ENCODE peak calls at places on chromosomes 1 and 21, in eight cellular contexts. U is Caco-2, N is MCF 10A, Q is fibroblast of lung, M is neural progenitor cell, A is glutamatergic neuron, D is GM13976, W is AG04450. O is an unnamed sample.

GRCh38 chr1:222767152-222767571 is 30.2 kb downstream of the FAM177B start:
- DNase-seq in U (no peak), N (no peak), Q (no peak), M (no peak), A (no peak), D (no peak), W (no peak), O (no peak)

GRCh38 chr1:234494049-234494448 is 15.1 kb upstream of the TARBP1 start:
- DNase-seq in U (no peak), N (no peak), Q (no peak), M (no peak), A (no peak), D (no peak), W (no peak), O (no peak)

GRCh38 chr21:25831300-25831699 is 96.5 kb downstream of the GABPA start:
- DNase-seq in U (no peak), N (no peak), Q (no peak), M (no peak), A (no peak), D (no peak), W (no peak), O (no peak)

GRCh38 chr1:50424045-50424939 is 1.0 kb upstream of the DMRTA2 start:
- DNase-seq in U (no peak), N (no peak), Q (peak), M (peak), A (no peak), D (peak), W (no peak), O (no peak)

GRCh38 chr1:119626841-119627240 is 21.2 kb downstream of the ZNF697 start:
- DNase-seq in U (no peak), N (peak), Q (peak), M (no peak), A (no peak), D (no peak), W (no peak), O (no peak)

GRCh38 chr1:246724725-246725095 is 501 bp downstream of the SCCPDH start:
- DNase-seq in U (no peak), N (peak), Q (peak), M (peak), A (peak), D (peak), W (no peak), O (no peak)

GRCh38 chr21:36716836-36717235 is 17.9 kb downstream of the SIM2 start:
- DNase-seq in U (no peak), N (no peak), Q (no peak), M (no peak), A (no peak), D (no peak), W (no peak), O (no peak)

GRCh38 chr1:231683439-231684165 is 57.0 kb downstream of the DISC1 start:
- DNase-seq in U (no peak), N (no peak), Q (no peak), M (no peak), A (no peak), D (no peak), W (no peak), O (no peak)

GRCh38 chr1:209618756-209619420 is 33.3 kb downstream of the LAMB3 start:
- DNase-seq in U (no peak), N (peak), Q (no peak), M (no peak), A (no peak), D (no peak), W (no peak), O (no peak)

GRCh38 chr1:198829948-198830347 is 191.1 kb downstream of the PTPRC start:
- DNase-seq in U (no peak), N (peak), Q (peak), M (peak), A (no peak), D (no peak), W (no peak), O (no peak)

GRCh38 chr21:38952890-38953289 is 147.2 kb downstream of the ETS2 start:
- DNase-seq in U (no peak), N (no peak), Q (no peak), M (no peak), A (no peak), D (no peak), W (no peak), O (no peak)

GRCh38 chr1:156675715-156676311 is 1.4 kb downstream of the NES start:
- DNase-seq in U (no peak), N (no peak), Q (no peak), M (peak), A (peak), D (no peak), W (no peak), O (no peak)

GRCh38 chr1:199733125-199733524 is 294.4 kb upstream of the NR5A2 start:
- DNase-seq in U (no peak), N (peak), Q (no peak), M (no peak), A (no peak), D (no peak), W (no peak), O (no peak)

GRCh38 chr1:226657788-226658537 is 81.1 kb downstream of the ITPKB start:
- DNase-seq in U (no peak), N (peak), Q (no peak), M (no peak), A (no peak), D (no peak), W (no peak), O (no peak)

GRCh38 chr1:110605901-110606783 is at the start of gene KCNA2:
- DNase-seq in U (no peak), N (no peak), Q (no peak), M (peak), A (peak), D (peak), W (no peak), O (peak)

GRCh38 chr1:8061210-8061609 is 35.1 kb upstream of the ERRFI1 start:
- DNase-seq in U (peak), N (peak), Q (peak), M (no peak), A (no peak), D (no peak), W (peak), O (no peak)

GRCh38 chr1:236983818-236984217 is 20.4 kb downstream of the MT1HL1 start:
- DNase-seq in U (no peak), N (no peak), Q (no peak), M (no peak), A (no peak), D (no peak), W (no peak), O (no peak)

GRCh38 chr1:31189696-31190674 is 49.7 kb downstream of the NKAIN1 start:
- DNase-seq in U (no peak), N (no peak), Q (no peak), M (no peak), A (no peak), D (no peak), W (no peak), O (no peak)

GRCh38 chr1:14567056-14567455 is 31.4 kb upstream of the KAZN start:
- DNase-seq in U (no peak), N (peak), Q (no peak), M (peak), A (no peak), D (no peak), W (no peak), O (no peak)

GRCh38 chr21:44687671-44688070 is 5.7 kb upstream of the KRTAP12-1 start:
- DNase-seq in U (no peak), N (no peak), Q (no peak), M (no peak), A (no peak), D (no peak), W (no peak), O (no peak)

GRCh38 chr21:33372582-33372981 is 30.6 kb upstream of the IFNGR2 start:
- DNase-seq in U (no peak), N (no peak), Q (no peak), M (no peak), A (no peak), D (no peak), W (no peak), O (no peak)

GRCh38 chr1:167922611-167923074 is 8.7 kb upstream of the ADCY10 start:
- DNase-seq in U (no peak), N (peak), Q (no peak), M (no peak), A (no peak), D (no peak), W (no peak), O (no peak)

GRCh38 chr21:43023175-43023574 is 48.8 kb downstream of the PKNOX1 start:
- DNase-seq in U (no peak), N (no peak), Q (no peak), M (no peak), A (no peak), D (no peak), W (no peak), O (no peak)

GRCh38 chr1:154808909-154809262 is 61.2 kb downstream of the KCNN3 start:
- DNase-seq in U (no peak), N (no peak), Q (no peak), M (no peak), A (no peak), D (peak), W (no peak), O (no peak)
- TF ChIP-seq CTCF in U (no peak), N (no peak), Q (no peak), M (no peak), A (no peak), D (no peak), W (no peak), O (no peak)

DNA sequence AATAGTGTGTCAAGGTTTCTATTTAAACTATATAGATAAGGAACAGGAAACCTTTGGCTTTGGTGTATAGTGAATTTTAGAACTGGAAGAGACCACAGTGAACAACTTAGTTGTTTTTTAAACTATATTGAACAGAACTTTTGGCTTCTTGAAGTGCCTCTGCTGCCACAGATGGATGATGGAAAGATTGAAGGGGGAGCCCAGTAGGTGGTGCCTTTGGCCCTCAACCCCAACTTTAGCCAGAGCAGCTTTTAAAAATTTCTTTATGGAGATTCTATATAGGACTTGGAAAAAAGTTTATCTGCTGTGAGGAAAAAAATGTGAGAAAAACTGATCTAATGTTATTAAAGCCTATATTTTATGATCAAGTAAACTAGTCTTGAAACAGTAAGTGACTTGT is 50.2 kb downstream of the SWT1 start:
- DNase-seq in U (no peak), N (no peak), Q (no peak), M (no peak), A (no peak), D (no peak), W (no peak), O (no peak)
- TF ChIP-seq CTCF in U (no peak), N (no peak), Q (no peak), M (no peak), A (no peak), D (no peak), W (no peak), O (no peak)

GRCh38 chr1:42747125-42747524 is 7.1 kb upstream of the CLDN19 start:
- DNase-seq in U (peak), N (peak), Q (peak), M (peak), A (peak), D (peak), W (no peak), O (peak)
- TF ChIP-seq CTCF in U (peak), N (peak), Q (peak), M (peak), A (peak), D (peak), W (peak), O (peak)

DNA sequence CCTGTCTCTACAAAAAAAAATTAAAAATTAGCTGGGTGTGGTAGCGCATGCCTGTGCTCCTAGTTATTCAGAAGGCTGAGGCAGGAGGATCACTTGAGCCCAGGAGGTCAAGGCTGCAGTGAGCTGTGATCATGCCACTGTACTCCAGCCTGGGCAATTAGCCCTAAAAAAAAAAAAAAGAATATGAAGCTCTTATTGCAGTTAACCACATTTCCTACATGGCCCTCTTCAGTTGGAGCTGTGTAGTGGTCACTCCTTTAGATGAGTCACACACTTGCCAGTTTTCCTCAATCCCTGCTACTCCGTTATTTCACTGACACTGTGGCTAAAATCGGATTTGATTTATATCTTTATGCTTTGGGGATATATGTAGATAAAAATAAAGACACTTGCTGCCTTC is 11.8 kb downstream of the NFYC start:
- DNase-seq in U (no peak), N (peak), Q (peak), M (no peak), A (no peak), D (no peak), W (no peak), O (no peak)
- TF ChIP-seq CTCF in U (no peak), N (no peak), Q (peak), M (no peak), A (no peak), D (no peak), W (no peak), O (no peak)

O was measured in endothelial cell.